ENCODE peak calls at places on chromosomes 7 and 10, in seven cellular contexts. B is body of pancreas, J is GM06990, C is H7, M is testis, L is cardiac muscle cell, E is tibial nerve. I is an unnamed sample.

GRCh38 chr10:88792656-88793055 is 9.9 kb upstream of the LIPM start:
- DNase-seq in B (peak; percentile 65), J (no peak), C (no peak), M (peak; percentile 16), L (peak; percentile 85), E (peak; percentile 21), I (no peak)

GRCh38 chr7:56079450-56080185 is 13.1 kb downstream of the PHKG1 start:
- DNase-seq in B (peak; percentile 79), J (no peak), C (peak; percentile 73), M (peak; percentile 77), L (peak; percentile 83), E (peak; percentile 47), I (peak; percentile 59)

GRCh38 chr10:69329721-69330178 is 51.5 kb downstream of the HK1 start:
- DNase-seq in B (no peak), J (no peak), C (peak; percentile 78), M (no peak), L (no peak), E (no peak), I (peak; percentile 95)

GRCh38 chr7:85688712-85689111 is 501.9 kb upstream of the SEMA3D start:
- DNase-seq in B (no peak), J (no peak), C (no peak), M (no peak), L (no peak), E (no peak), I (no peak)

GRCh38 chr7:74042746-74043522 is 15.0 kb downstream of the ELN start:
- DNase-seq in B (peak; percentile 73), J (no peak), C (peak; percentile 81), M (no peak), L (no peak), E (no peak), I (no peak)

GRCh38 chr10:114064151-114065045 is 20.7 kb downstream of the ADRB1 start:
- DNase-seq in B (peak; percentile 88), J (no peak), C (no peak), M (no peak), L (no peak), E (no peak), I (no peak)

GRCh38 chr7:92682767-92683539 is 92.8 kb upstream of the FAM133B start:
- DNase-seq in B (no peak), J (no peak), C (no peak), M (no peak), L (peak; percentile 68), E (no peak), I (no peak)

GRCh38 chr10:14601872-14602725 is 172.6 kb downstream of the FAM107B start:
- DNase-seq in B (peak; percentile 70), J (peak; percentile 62), C (no peak), M (peak; percentile 29), L (peak; percentile 60), E (no peak), I (no peak)

GRCh38 chr7:46363688-46364087 is 442.6 kb upstream of the IGFBP3 start:
- DNase-seq in B (peak; percentile 39), J (no peak), C (no peak), M (no peak), L (no peak), E (no peak), I (peak; percentile 39)

GRCh38 chr10:124064676-124065075 is 28.7 kb downstream of the CHST15 start:
- DNase-seq in B (no peak), J (no peak), C (no peak), M (no peak), L (peak; percentile 22), E (no peak), I (no peak)

GRCh38 chr10:115539142-115539762 is 446.1 kb downstream of the ATRNL1 start:
- DNase-seq in B (no peak), J (no peak), C (no peak), M (no peak), L (no peak), E (no peak), I (no peak)

GRCh38 chr10:50286517-50286916 is 35.2 kb upstream of the ASAH2 start:
- DNase-seq in B (peak; percentile 22), J (no peak), C (no peak), M (no peak), L (peak; percentile 62), E (peak; percentile 28), I (no peak)

GRCh38 chr10:72048450-72049124 is 39.8 kb downstream of the SPOCK2 start:
- DNase-seq in B (peak; percentile 94), J (peak; percentile 46), C (peak; percentile 92), M (peak; percentile 97), L (peak; percentile 96), E (peak; percentile 98), I (peak; percentile 97)

GRCh38 chr10:12649017-12649586 is 299.8 kb downstream of the CAMK1D start:
- DNase-seq in B (no peak), J (no peak), C (no peak), M (no peak), L (no peak), E (no peak), I (no peak)

GRCh38 chr10:15745748-15746147 is 26.0 kb upstream of the ITGA8 start:
- DNase-seq in B (no peak), J (no peak), C (no peak), M (no peak), L (peak; percentile 86), E (no peak), I (no peak)

GRCh38 chr10:86819567-86819966 is 63.1 kb downstream of the BMPR1A start:
- DNase-seq in B (no peak), J (no peak), C (no peak), M (no peak), L (no peak), E (no peak), I (no peak)

GRCh38 chr7:119196183-119196582 is 971.7 kb downstream of the ANKRD7 start:
- DNase-seq in B (no peak), J (no peak), C (no peak), M (no peak), L (no peak), E (no peak), I (no peak)

GRCh38 chr10:37975407-37975991 is 948 bp downstream of the ZNF25 start:
- DNase-seq in B (no peak), J (peak; percentile 16), C (peak; percentile 2), M (peak; percentile 25), L (peak; percentile 21), E (peak; percentile 7), I (peak; percentile 0)

GRCh38 chr10:101351017-101351416 is 2.9 kb upstream of the BTRC start:
- DNase-seq in B (no peak), J (no peak), C (no peak), M (no peak), L (no peak), E (no peak), I (no peak)

GRCh38 chr7:787332-788240 is 44.7 kb upstream of the SUN1 start:
- DNase-seq in B (no peak), J (no peak), C (peak; percentile 75), M (no peak), L (no peak), E (no peak), I (peak; percentile 30)

GRCh38 chr7:151990567-151990966 is 34.3 kb downstream of the GALNTL5 start:
- DNase-seq in B (no peak), J (no peak), C (no peak), M (no peak), L (peak; percentile 14), E (no peak), I (peak; percentile 3)

GRCh38 chr7:1899201-1899600 is 229.1 kb downstream of the ELFN1 start:
- DNase-seq in B (peak; percentile 34), J (no peak), C (no peak), M (peak; percentile 44), L (peak; percentile 89), E (no peak), I (no peak)

GRCh38 chr7:1899951-1900762 is 230.1 kb downstream of the ELFN1 start:
- DNase-seq in B (no peak), J (no peak), C (no peak), M (no peak), L (no peak), E (no peak), I (no peak)

GRCh38 chr7:1897076-1897860 is 227.2 kb downstream of the ELFN1 start:
- DNase-seq in B (no peak), J (no peak), C (no peak), M (no peak), L (no peak), E (no peak), I (no peak)

GRCh38 chr7:1898628-1899185 is 228.6 kb downstream of the ELFN1 start:
- DNase-seq in B (no peak), J (no peak), C (peak; percentile 69), M (no peak), L (no peak), E (no peak), I (no peak)

GRCh38 chr7:1897861-1898627 is 228.0 kb downstream of the ELFN1 start:
- DNase-seq in B (no peak), J (no peak), C (peak; percentile 76), M (no peak), L (no peak), E (no peak), I (no peak)
- H3K36me3 ChIP-seq in B (no peaks in the 10 kb centered on the region), J (peaks cover 17% of the 10 kb centered on the region), C (no peaks in the 10 kb centered on the region), M (no peaks in the 10 kb centered on the region), L (no peaks in the 10 kb centered on the region), E (peaks cover 45% of the 10 kb centered on the region), I (no peaks in the 10 kb centered on the region)

DNA sequence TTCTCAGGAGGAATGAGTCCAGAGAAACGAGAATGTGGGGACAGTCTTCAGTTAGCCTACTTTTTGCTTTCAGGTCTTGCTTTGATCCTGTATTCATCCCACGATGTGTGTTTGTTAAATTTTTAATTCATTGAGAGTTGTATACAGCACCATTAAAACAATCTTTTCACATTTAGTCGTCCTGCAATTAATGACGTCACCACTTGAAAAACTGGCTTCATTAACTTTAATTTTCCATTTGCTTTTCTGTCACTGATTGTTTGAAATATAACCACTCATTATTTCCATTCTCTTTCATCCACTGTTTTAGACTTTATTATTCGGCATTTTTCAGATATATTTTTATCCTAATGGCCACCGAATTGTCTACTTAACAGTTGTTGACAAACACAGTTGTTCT is 146.9 kb downstream of the TFEC start:
- DNase-seq in B (no peak), J (no peak), C (no peak), M (no peak), L (no peak), E (no peak), I (no peak)
- H3K36me3 ChIP-seq in B (no peaks in the 10 kb centered on the region), J (no peaks in the 10 kb centered on the region), C (no peaks in the 10 kb centered on the region), M (no peaks in the 10 kb centered on the region), L (no peaks in the 10 kb centered on the region), E (no peaks in the 10 kb centered on the region), I (no peaks in the 10 kb centered on the region)

GRCh38 chr7:137927386-137927785 is 74.5 kb downstream of the CREB3L2 start:
- DNase-seq in B (no peak), J (no peak), C (no peak), M (no peak), L (no peak), E (no peak), I (no peak)

GRCh38 chr7:137925091-137925490 is 76.8 kb downstream of the CREB3L2 start:
- DNase-seq in B (no peak), J (no peak), C (no peak), M (no peak), L (no peak), E (no peak), I (no peak)

GRCh38 chr7:137928626-137929025 is 73.3 kb downstream of the CREB3L2 start:
- DNase-seq in B (no peak), J (no peak), C (no peak), M (no peak), L (no peak), E (no peak), I (no peak)

GRCh38 chr7:137923380-137923779 is 76.6 kb upstream of the DGKI start:
- DNase-seq in B (no peak), J (no peak), C (no peak), M (no peak), L (no peak), E (no peak), I (no peak)

GRCh38 chr7:137925754-137926153 is 76.1 kb downstream of the CREB3L2 start:
- DNase-seq in B (no peak), J (no peak), C (no peak), M (no peak), L (no peak), E (no peak), I (no peak)
- H3K36me3 ChIP-seq in B (peaks cover 5% of the 10 kb centered on the region), J (peaks cover 11% of the 10 kb centered on the region), C (peaks cover 3% of the 10 kb centered on the region), M (no peaks in the 10 kb centered on the region), L (no peaks in the 10 kb centered on the region), E (peaks cover 38% of the 10 kb centered on the region), I (peaks cover 13% of the 10 kb centered on the region)

GRCh38 chr10:6216916-6217315 is 14.2 kb downstream of the PFKFB3 start:
- DNase-seq in B (no peak), J (no peak), C (no peak), M (no peak), L (no peak), E (no peak), I (no peak)
- H3K36me3 ChIP-seq in B (peaks cover 45% of the 10 kb centered on the region), J (peaks cover 8% of the 10 kb centered on the region), C (peaks cover 25% of the 10 kb centered on the region), M (no peaks in the 10 kb centered on the region), L (peaks cover 75% of the 10 kb centered on the region), E (peaks cover 85% of the 10 kb centered on the region), I (peaks cover 35% of the 10 kb centered on the region)